ENCODE peak calls at places on chromosome 12, in six cellular contexts. P, S, F, T, Q and R are unnamed samples.

GRCh38 chr12:69623970-69624369 is 13.3 kb upstream of the LRRC10 start:
- DNase-seq in T (no peak), F (no peak), Q (no peak), S (no peak), P (peak; percentile 13), R (no peak)

GRCh38 chr12:30748150-30748549 is 6.6 kb downstream of the CAPRIN2 start:
- DNase-seq in T (no peak), Q (no peak), P (no peak), S (no peak), F (no peak), R (no peak)

GRCh38 chr12:30000401-30000800 is 216.7 kb upstream of the TMTC1 start:
- DNase-seq in Q (no peak), P (no peak), S (no peak), F (no peak), T (no peak), R (no peak)

GRCh38 chr12:102463659-102464249 is 16.6 kb downstream of the IGF1 start:
- DNase-seq in Q (no peak), S (no peak), F (no peak), T (no peak), P (no peak), R (no peak)

GRCh38 chr12:115407723-115408122 is 723.7 kb upstream of the TBX3 start:
- DNase-seq in S (no peak), Q (no peak), F (no peak), P (no peak), T (no peak), R (no peak)

GRCh38 chr12:40122842-40123241 is 17.0 kb upstream of the SLC2A13 start:
- DNase-seq in S (no peak), F (no peak), P (no peak), T (no peak), Q (no peak), R (no peak)

GRCh38 chr12:42669471-42669997 is 80.0 kb upstream of the PRICKLE1 start:
- DNase-seq in Q (no peak), P (no peak), S (no peak), F (no peak), T (no peak), R (no peak)

GRCh38 chr12:27024291-27024690 is 1.9 kb downstream of the MED21 start:
- DNase-seq in F (no peak), Q (no peak), P (peak; percentile 12), T (no peak), S (no peak), R (no peak)

GRCh38 chr12:64001439-64001838 is 156.9 kb downstream of the SRGAP1 start:
- DNase-seq in P (no peak), F (no peak), T (no peak), Q (no peak), S (no peak), R (no peak)

GRCh38 chr12:28709996-28710685 is 438.9 kb upstream of the FAR2 start:
- DNase-seq in Q (no peak), P (peak; percentile 41), S (no peak), F (no peak), T (no peak), R (no peak)

GRCh38 chr12:131142891-131143637 is 189.4 kb downstream of the ADGRD1 start:
- DNase-seq in T (no peak), S (no peak), F (no peak), P (no peak), Q (peak; percentile 60), R (no peak)

GRCh38 chr12:121190523-121191031 is 19.4 kb upstream of the P2RX4 start:
- DNase-seq in Q (no peak), F (no peak), T (no peak), S (no peak), P (peak; percentile 97), R (no peak)

GRCh38 chr12:81381951-81382350 is 304.1 kb downstream of the ACSS3 start:
- DNase-seq in T (no peak), Q (no peak), F (no peak), P (no peak), S (no peak), R (no peak)

GRCh38 chr12:107760207-107760816 is 625 bp downstream of the PRDM4 start:
- DNase-seq in S (no peak), Q (peak; percentile 69), T (peak; percentile 55), P (peak; percentile 12), F (peak; percentile 16), R (no peak)

GRCh38 chr12:114393569-114393968 is 12.4 kb downstream of the TBX5 start:
- DNase-seq in S (no peak), F (no peak), P (no peak), Q (peak; percentile 14), T (no peak), R (no peak)